ENCODE peak calls at places on chromosome 17, in seven cellular contexts. One of them, this sample, is unnamed.

GRCh38 chr17:1011760-1012735 is 15.1 kb downstream of the TIMM22 start:
- DNase-seq in gastrocnemius medialis: no peak
- DNase-seq in left ventricle myocardium inferior: no peak
- DNase-seq in heart right ventricle: no peak
- DNase-seq in esophagus squamous epithelium: no peak
- DNase-seq in adrenal gland: no peak
- DNase-seq in SK-N-SH: no peak
- DNase-seq in this sample: peak; percentile 19

GRCh38 chr17:35537569-35538209 is at the start of gene SLFN12L:
- DNase-seq in gastrocnemius medialis: no peak
- DNase-seq in left ventricle myocardium inferior: no peak
- DNase-seq in heart right ventricle: no peak
- DNase-seq in esophagus squamous epithelium: no peak
- DNase-seq in adrenal gland: no peak
- DNase-seq in SK-N-SH: no peak
- DNase-seq in this sample: no peak

GRCh38 chr17:66146394-66146793 is 45.5 kb downstream of the CEP112 start:
- DNase-seq in gastrocnemius medialis: no peak
- DNase-seq in left ventricle myocardium inferior: no peak
- DNase-seq in heart right ventricle: no peak
- DNase-seq in esophagus squamous epithelium: no peak
- DNase-seq in adrenal gland: no peak
- DNase-seq in SK-N-SH: no peak
- DNase-seq in this sample: no peak

GRCh38 chr17:59762022-59762825 is 54.8 kb downstream of the VMP1 start:
- DNase-seq in gastrocnemius medialis: no peak
- DNase-seq in left ventricle myocardium inferior: no peak
- DNase-seq in heart right ventricle: no peak
- DNase-seq in esophagus squamous epithelium: no peak
- DNase-seq in adrenal gland: no peak
- DNase-seq in SK-N-SH: no peak
- DNase-seq in this sample: no peak

GRCh38 chr17:17752822-17753448 is 71.7 kb downstream of the RAI1 start:
- DNase-seq in gastrocnemius medialis: no peak
- DNase-seq in left ventricle myocardium inferior: no peak
- DNase-seq in heart right ventricle: no peak
- DNase-seq in esophagus squamous epithelium: no peak
- DNase-seq in adrenal gland: peak; percentile 70
- DNase-seq in SK-N-SH: no peak
- DNase-seq in this sample: no peak

GRCh38 chr17:30372755-30373154 is 6.0 kb upstream of the CPD start:
- DNase-seq in gastrocnemius medialis: no peak
- DNase-seq in left ventricle myocardium inferior: no peak
- DNase-seq in heart right ventricle: no peak
- DNase-seq in esophagus squamous epithelium: no peak
- DNase-seq in adrenal gland: no peak
- DNase-seq in SK-N-SH: no peak
- DNase-seq in this sample: no peak

GRCh38 chr17:69067274-69068047 is 6.7 kb upstream of the ABCA9 start:
- DNase-seq in gastrocnemius medialis: no peak
- DNase-seq in left ventricle myocardium inferior: no peak
- DNase-seq in heart right ventricle: no peak
- DNase-seq in esophagus squamous epithelium: no peak
- DNase-seq in adrenal gland: no peak
- DNase-seq in SK-N-SH: no peak
- DNase-seq in this sample: no peak

GRCh38 chr17:50498021-50498874 is 10.0 kb upstream of the MYCBPAP start:
- DNase-seq in gastrocnemius medialis: no peak
- DNase-seq in left ventricle myocardium inferior: no peak
- DNase-seq in heart right ventricle: no peak
- DNase-seq in esophagus squamous epithelium: no peak
- DNase-seq in adrenal gland: no peak
- DNase-seq in SK-N-SH: no peak
- DNase-seq in this sample: no peak

GRCh38 chr17:76145231-76146052 is 4.4 kb upstream of the FOXJ1 start:
- DNase-seq in gastrocnemius medialis: no peak
- DNase-seq in left ventricle myocardium inferior: no peak
- DNase-seq in heart right ventricle: no peak
- DNase-seq in esophagus squamous epithelium: no peak
- DNase-seq in adrenal gland: no peak
- DNase-seq in SK-N-SH: no peak
- DNase-seq in this sample: no peak

GRCh38 chr17:74740641-74741387 is 3.8 kb downstream of the RAB37 start:
- DNase-seq in gastrocnemius medialis: no peak
- DNase-seq in left ventricle myocardium inferior: peak; percentile 2
- DNase-seq in heart right ventricle: no peak
- DNase-seq in esophagus squamous epithelium: no peak
- DNase-seq in adrenal gland: no peak
- DNase-seq in SK-N-SH: no peak
- DNase-seq in this sample: no peak
- H3K4me1 ChIP-seq in gastrocnemius medialis: peaks cover 4% of the 10 kb centered on the region
- H3K4me1 ChIP-seq in left ventricle myocardium inferior: peaks cover 53% of the 10 kb centered on the region
- H3K4me1 ChIP-seq in heart right ventricle: peaks cover 17% of the 10 kb centered on the region
- H3K4me1 ChIP-seq in esophagus squamous epithelium: peaks cover 32% of the 10 kb centered on the region
- H3K4me1 ChIP-seq in adrenal gland: peaks cover 26% of the 10 kb centered on the region
- H3K4me1 ChIP-seq in SK-N-SH: no peaks in the 10 kb centered on the region
- H3K4me1 ChIP-seq in this sample: peaks cover 20% of the 10 kb centered on the region

GRCh38 chr17:80480248-80480647 is 3.8 kb upstream of the NPTX1 start:
- DNase-seq in gastrocnemius medialis: no peak
- DNase-seq in left ventricle myocardium inferior: no peak
- DNase-seq in heart right ventricle: no peak
- DNase-seq in esophagus squamous epithelium: no peak
- DNase-seq in adrenal gland: no peak
- DNase-seq in SK-N-SH: no peak
- DNase-seq in this sample: no peak

GRCh38 chr17:80482058-80482318 is 5.6 kb upstream of the NPTX1 start:
- DNase-seq in gastrocnemius medialis: no peak
- DNase-seq in left ventricle myocardium inferior: no peak
- DNase-seq in heart right ventricle: no peak
- DNase-seq in esophagus squamous epithelium: no peak
- DNase-seq in adrenal gland: no peak
- DNase-seq in SK-N-SH: no peak
- DNase-seq in this sample: no peak

GRCh38 chr17:80482555-80483308 is 6.3 kb upstream of the NPTX1 start:
- DNase-seq in gastrocnemius medialis: no peak
- DNase-seq in left ventricle myocardium inferior: no peak
- DNase-seq in heart right ventricle: no peak
- DNase-seq in esophagus squamous epithelium: no peak
- DNase-seq in adrenal gland: no peak
- DNase-seq in SK-N-SH: no peak
- DNase-seq in this sample: no peak

GRCh38 chr17:80479246-80479566 is 2.8 kb upstream of the NPTX1 start:
- DNase-seq in gastrocnemius medialis: no peak
- DNase-seq in left ventricle myocardium inferior: no peak
- DNase-seq in heart right ventricle: no peak
- DNase-seq in esophagus squamous epithelium: no peak
- DNase-seq in adrenal gland: no peak
- DNase-seq in SK-N-SH: no peak
- DNase-seq in this sample: no peak

GRCh38 chr17:80481284-80482057 is 5.1 kb upstream of the NPTX1 start:
- DNase-seq in gastrocnemius medialis: no peak
- DNase-seq in left ventricle myocardium inferior: no peak
- DNase-seq in heart right ventricle: no peak
- DNase-seq in esophagus squamous epithelium: no peak
- DNase-seq in adrenal gland: peak; percentile 67
- DNase-seq in SK-N-SH: no peak
- DNase-seq in this sample: no peak
- H3K27me3 ChIP-seq in gastrocnemius medialis: peaks cover 57% of the 10 kb centered on the region
- H3K27me3 ChIP-seq in left ventricle myocardium inferior: peaks cover 99% of the 10 kb centered on the region
- H3K27me3 ChIP-seq in heart right ventricle: peaks cover 98% of the 10 kb centered on the region
- H3K27me3 ChIP-seq in esophagus squamous epithelium: peaks cover 100% of the 10 kb centered on the region
- H3K27me3 ChIP-seq in adrenal gland: peaks cover 60% of the 10 kb centered on the region
- H3K27me3 ChIP-seq in SK-N-SH: peaks cover 66% of the 10 kb centered on the region
- H3K27me3 ChIP-seq in this sample: peaks cover 27% of the 10 kb centered on the region

GRCh38 chr17:39165178-39165843 is 650 bp downstream of the ARL5C start:
- DNase-seq in gastrocnemius medialis: no peak
- DNase-seq in left ventricle myocardium inferior: no peak
- DNase-seq in heart right ventricle: no peak
- DNase-seq in esophagus squamous epithelium: no peak
- DNase-seq in adrenal gland: no peak
- DNase-seq in SK-N-SH: no peak
- DNase-seq in this sample: no peak
- H3K4me3 ChIP-seq in gastrocnemius medialis: peak overlapping the region; percentile 67
- H3K4me3 ChIP-seq in left ventricle myocardium inferior: peak overlapping the region; percentile 71
- H3K4me3 ChIP-seq in heart right ventricle: peak overlapping the region; percentile 63
- H3K4me3 ChIP-seq in esophagus squamous epithelium: peak overlapping the region; percentile 51
- H3K4me3 ChIP-seq in adrenal gland: no peak overlapping the region
- H3K4me3 ChIP-seq in SK-N-SH: peak overlapping the region; percentile 62
- H3K4me3 ChIP-seq in this sample: peak overlapping the region; percentile 37

DNA sequence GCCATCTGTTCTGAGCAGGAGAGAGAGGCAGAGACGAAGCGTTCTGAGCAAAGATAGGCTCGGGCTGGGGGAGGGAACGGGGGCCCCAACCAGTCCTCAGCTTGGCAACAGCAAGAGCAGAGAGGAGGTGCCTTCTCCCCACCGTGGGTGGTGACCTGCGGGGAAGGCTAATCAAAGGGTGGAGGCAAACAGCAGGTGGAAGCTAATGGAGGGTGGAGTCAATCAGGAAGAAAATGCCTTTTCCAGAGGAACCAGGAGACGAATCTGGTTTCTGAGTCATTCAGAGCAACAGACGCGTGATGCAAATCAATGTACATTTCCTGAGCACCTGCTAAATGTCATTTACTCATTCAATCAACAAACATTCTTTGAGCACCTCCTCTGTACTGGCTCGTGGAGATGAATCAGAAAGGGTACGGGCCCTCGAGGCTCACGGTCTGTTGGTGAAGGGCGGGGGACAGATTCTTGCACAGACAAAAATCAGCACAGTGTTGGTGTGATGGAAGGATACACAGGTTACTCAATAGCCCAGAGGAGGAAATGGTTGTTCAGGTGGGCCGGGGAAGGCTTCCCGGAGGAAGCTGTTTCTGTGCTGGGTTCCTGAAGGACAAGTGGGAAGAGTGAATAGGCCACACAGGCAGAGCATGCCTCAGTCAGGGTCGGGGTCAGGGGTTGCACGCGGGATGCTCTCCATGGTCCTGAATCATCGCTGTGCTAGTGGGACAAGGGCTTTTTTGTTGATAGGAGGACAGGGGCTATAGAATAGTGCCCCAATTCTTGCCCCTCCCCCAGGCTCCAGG is 5.7 kb upstream of the SPNS2 start:
- DNase-seq in gastrocnemius medialis: no peak
- DNase-seq in left ventricle myocardium inferior: no peak
- DNase-seq in heart right ventricle: no peak
- DNase-seq in esophagus squamous epithelium: no peak
- DNase-seq in adrenal gland: peak; percentile 65
- DNase-seq in SK-N-SH: no peak
- DNase-seq in this sample: no peak
- H3K4me1 ChIP-seq in gastrocnemius medialis: no peaks in the 10 kb centered on the region
- H3K4me1 ChIP-seq in left ventricle myocardium inferior: peaks cover 3% of the 10 kb centered on the region
- H3K4me1 ChIP-seq in heart right ventricle: no peaks in the 10 kb centered on the region
- H3K4me1 ChIP-seq in esophagus squamous epithelium: peaks cover 4% of the 10 kb centered on the region
- H3K4me1 ChIP-seq in adrenal gland: no peaks in the 10 kb centered on the region
- H3K4me1 ChIP-seq in SK-N-SH: no peaks in the 10 kb centered on the region
- H3K4me1 ChIP-seq in this sample: no peaks in the 10 kb centered on the region

GRCh38 chr17:82373731-82374625 is 2.4 kb downstream of the UTS2R start:
- DNase-seq in gastrocnemius medialis: no peak
- DNase-seq in left ventricle myocardium inferior: no peak
- DNase-seq in heart right ventricle: no peak
- DNase-seq in esophagus squamous epithelium: no peak
- DNase-seq in adrenal gland: no peak
- DNase-seq in SK-N-SH: peak; percentile 68
- DNase-seq in this sample: no peak

GRCh38 chr17:82376042-82376730 is 4.6 kb downstream of the UTS2R start:
- DNase-seq in gastrocnemius medialis: no peak
- DNase-seq in left ventricle myocardium inferior: no peak
- DNase-seq in heart right ventricle: no peak
- DNase-seq in esophagus squamous epithelium: no peak
- DNase-seq in adrenal gland: no peak
- DNase-seq in SK-N-SH: no peak
- DNase-seq in this sample: peak; percentile 83

GRCh38 chr17:82372591-82373452 is 1.3 kb downstream of the UTS2R start:
- DNase-seq in gastrocnemius medialis: no peak
- DNase-seq in left ventricle myocardium inferior: no peak
- DNase-seq in heart right ventricle: no peak
- DNase-seq in esophagus squamous epithelium: no peak
- DNase-seq in adrenal gland: no peak
- DNase-seq in SK-N-SH: no peak
- DNase-seq in this sample: no peak

GRCh38 chr17:82375359-82376041 is 3.9 kb downstream of the UTS2R start:
- DNase-seq in gastrocnemius medialis: no peak
- DNase-seq in left ventricle myocardium inferior: no peak
- DNase-seq in heart right ventricle: no peak
- DNase-seq in esophagus squamous epithelium: no peak
- DNase-seq in adrenal gland: no peak
- DNase-seq in SK-N-SH: peak; percentile 59
- DNase-seq in this sample: no peak

DNA sequence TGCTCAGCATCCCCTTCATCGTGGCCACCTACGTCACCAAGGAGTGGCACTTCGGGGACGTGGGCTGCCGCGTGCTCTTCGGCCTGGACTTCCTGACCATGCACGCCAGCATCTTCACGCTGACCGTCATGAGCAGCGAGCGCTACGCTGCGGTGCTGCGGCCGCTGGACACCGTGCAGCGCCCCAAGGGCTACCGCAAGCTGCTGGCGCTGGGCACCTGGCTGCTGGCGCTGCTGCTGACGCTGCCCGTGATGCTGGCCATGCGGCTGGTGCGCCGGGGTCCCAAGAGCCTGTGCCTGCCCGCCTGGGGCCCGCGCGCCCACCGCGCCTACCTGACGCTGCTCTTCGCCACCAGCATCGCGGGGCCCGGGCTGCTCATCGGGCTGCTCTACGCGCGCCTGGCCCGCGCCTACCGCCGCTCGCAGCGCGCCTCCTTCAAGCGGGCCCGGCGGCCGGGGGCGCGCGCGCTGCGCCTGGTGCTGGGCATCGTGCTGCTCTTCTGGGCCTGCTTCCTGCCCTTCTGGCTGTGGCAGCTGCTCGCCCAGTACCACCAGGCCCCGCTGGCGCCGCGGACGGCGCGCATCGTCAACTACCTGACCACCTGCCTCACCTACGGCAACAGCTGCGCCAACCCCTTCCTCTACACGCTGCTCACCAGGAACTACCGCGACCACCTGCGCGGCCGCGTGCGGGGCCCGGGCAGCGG is 3.2 kb downstream of the UTS2R start:
- DNase-seq in gastrocnemius medialis: no peak
- DNase-seq in left ventricle myocardium inferior: no peak
- DNase-seq in heart right ventricle: no peak
- DNase-seq in esophagus squamous epithelium: no peak
- DNase-seq in adrenal gland: no peak
- DNase-seq in SK-N-SH: peak; percentile 83
- DNase-seq in this sample: no peak
- H3K27me3 ChIP-seq in gastrocnemius medialis: peaks cover 61% of the 10 kb centered on the region
- H3K27me3 ChIP-seq in left ventricle myocardium inferior: peaks cover 93% of the 10 kb centered on the region
- H3K27me3 ChIP-seq in heart right ventricle: peaks cover 84% of the 10 kb centered on the region
- H3K27me3 ChIP-seq in esophagus squamous epithelium: peaks cover 96% of the 10 kb centered on the region
- H3K27me3 ChIP-seq in adrenal gland: peaks cover 64% of the 10 kb centered on the region
- H3K27me3 ChIP-seq in SK-N-SH: peaks cover 89% of the 10 kb centered on the region
- H3K27me3 ChIP-seq in this sample: peaks cover 6% of the 10 kb centered on the region

DNA sequence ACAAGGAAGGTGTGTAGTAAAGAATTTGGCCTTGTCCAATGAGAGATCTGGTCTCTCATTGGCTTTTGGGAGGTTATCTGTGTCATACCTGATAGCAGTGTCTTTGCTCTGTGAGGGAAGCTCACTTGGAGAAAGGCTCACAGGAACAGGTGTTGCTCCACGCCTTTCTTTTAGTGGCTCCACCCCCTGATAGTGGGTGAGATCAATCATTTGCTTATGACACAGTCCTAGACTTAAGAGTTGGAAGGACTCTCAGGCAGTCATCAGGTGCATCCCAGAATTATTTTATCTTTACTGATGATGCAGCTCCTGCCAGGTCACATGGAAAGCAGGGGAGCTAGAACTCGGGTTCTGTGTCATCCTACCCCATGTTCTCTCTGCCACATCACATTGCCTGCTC is 59.4 kb downstream of the CENPV start:
- DNase-seq in gastrocnemius medialis: no peak
- DNase-seq in left ventricle myocardium inferior: no peak
- DNase-seq in heart right ventricle: no peak
- DNase-seq in esophagus squamous epithelium: no peak
- DNase-seq in adrenal gland: no peak
- DNase-seq in SK-N-SH: no peak
- DNase-seq in this sample: no peak
- H3K4me3 ChIP-seq in gastrocnemius medialis: no peak overlapping the region
- H3K4me3 ChIP-seq in left ventricle myocardium inferior: no peak overlapping the region
- H3K4me3 ChIP-seq in heart right ventricle: no peak overlapping the region
- H3K4me3 ChIP-seq in esophagus squamous epithelium: no peak overlapping the region
- H3K4me3 ChIP-seq in adrenal gland: no peak overlapping the region
- H3K4me3 ChIP-seq in SK-N-SH: no peak overlapping the region
- H3K4me3 ChIP-seq in this sample: no peak overlapping the region

This sample was measured in right lobe of liver.